ENCODE peak calls at places on chromosomes 7 and 10, in eight cellular contexts. One of them, this sample, is unnamed.

GRCh38 chr7:8168336-8168735 is 93.6 kb downstream of the ICA1 start:
- DNase-seq in ovary: no peak
- DNase-seq in endodermal cell: no peak
- DNase-seq in left ventricle myocardium inferior: no peak
- DNase-seq in lower leg skin: no peak
- DNase-seq in LNCaP clone FGC: no peak
- DNase-seq in bronchial epithelial cell: no peak
- DNase-seq in IMR-90: no peak
- DNase-seq in this sample: no peak

GRCh38 chr10:110273474-110273873 is 31.2 kb downstream of the SMNDC1 start:
- DNase-seq in endodermal cell: no peak
- DNase-seq in left ventricle myocardium inferior: peak
- DNase-seq in lower leg skin: peak
- DNase-seq in LNCaP clone FGC: no peak
- DNase-seq in IMR-90: peak
- DNase-seq in ovary: peak
- DNase-seq in bronchial epithelial cell: peak
- DNase-seq in this sample: peak

GRCh38 chr10:71159892-71160291 is 52.5 kb upstream of the UNC5B start:
- DNase-seq in LNCaP clone FGC: no peak
- DNase-seq in left ventricle myocardium inferior: no peak
- DNase-seq in lower leg skin: no peak
- DNase-seq in bronchial epithelial cell: no peak
- DNase-seq in ovary: no peak
- DNase-seq in IMR-90: no peak
- DNase-seq in endodermal cell: no peak
- DNase-seq in this sample: no peak

GRCh38 chr7:117582219-117582704 is 102.4 kb downstream of the CFTR start:
- DNase-seq in left ventricle myocardium inferior: peak
- DNase-seq in ovary: no peak
- DNase-seq in endodermal cell: peak
- DNase-seq in lower leg skin: no peak
- DNase-seq in bronchial epithelial cell: peak
- DNase-seq in LNCaP clone FGC: no peak
- DNase-seq in IMR-90: peak
- DNase-seq in this sample: peak

GRCh38 chr10:90161-90560 is 41.1 kb upstream of the TUBB8 start:
- DNase-seq in LNCaP clone FGC: no peak
- DNase-seq in left ventricle myocardium inferior: no peak
- DNase-seq in ovary: no peak
- DNase-seq in bronchial epithelial cell: no peak
- DNase-seq in endodermal cell: no peak
- DNase-seq in IMR-90: no peak
- DNase-seq in lower leg skin: no peak
- DNase-seq in this sample: no peak

GRCh38 chr7:42914726-42915045 is 2.8 kb upstream of the C7orf25 start:
- DNase-seq in bronchial epithelial cell: peak
- DNase-seq in ovary: no peak
- DNase-seq in endodermal cell: no peak
- DNase-seq in left ventricle myocardium inferior: no peak
- DNase-seq in LNCaP clone FGC: no peak
- DNase-seq in IMR-90: no peak
- DNase-seq in lower leg skin: no peak
- DNase-seq in this sample: no peak

GRCh38 chr10:120632047-120632446 is 175.0 kb downstream of the PLPP4 start:
- DNase-seq in bronchial epithelial cell: no peak
- DNase-seq in IMR-90: no peak
- DNase-seq in ovary: no peak
- DNase-seq in endodermal cell: no peak
- DNase-seq in LNCaP clone FGC: no peak
- DNase-seq in left ventricle myocardium inferior: no peak
- DNase-seq in lower leg skin: no peak
- DNase-seq in this sample: peak

GRCh38 chr10:44822349-44822748 is 88.8 kb upstream of the TMEM72 start:
- DNase-seq in bronchial epithelial cell: no peak
- DNase-seq in ovary: no peak
- DNase-seq in endodermal cell: no peak
- DNase-seq in IMR-90: no peak
- DNase-seq in lower leg skin: no peak
- DNase-seq in left ventricle myocardium inferior: no peak
- DNase-seq in LNCaP clone FGC: no peak
- DNase-seq in this sample: no peak

GRCh38 chr10:122264931-122265330 is 6.2 kb upstream of the BTBD16 start:
- DNase-seq in IMR-90: no peak
- DNase-seq in bronchial epithelial cell: no peak
- DNase-seq in left ventricle myocardium inferior: no peak
- DNase-seq in lower leg skin: no peak
- DNase-seq in LNCaP clone FGC: no peak
- DNase-seq in endodermal cell: peak
- DNase-seq in ovary: no peak
- DNase-seq in this sample: no peak

GRCh38 chr7:36777062-36777461 is 52.8 kb upstream of the AOAH start:
- DNase-seq in IMR-90: no peak
- DNase-seq in endodermal cell: no peak
- DNase-seq in lower leg skin: no peak
- DNase-seq in LNCaP clone FGC: no peak
- DNase-seq in bronchial epithelial cell: no peak
- DNase-seq in ovary: no peak
- DNase-seq in left ventricle myocardium inferior: no peak
- DNase-seq in this sample: no peak

GRCh38 chr7:89001306-89001705 is 205.8 kb upstream of the TEX47 start:
- DNase-seq in LNCaP clone FGC: no peak
- DNase-seq in endodermal cell: no peak
- DNase-seq in ovary: no peak
- DNase-seq in bronchial epithelial cell: no peak
- DNase-seq in lower leg skin: peak
- DNase-seq in left ventricle myocardium inferior: no peak
- DNase-seq in IMR-90: no peak
- DNase-seq in this sample: no peak

GRCh38 chr7:89003619-89003956 is 208.1 kb upstream of the TEX47 start:
- DNase-seq in ovary: no peak
- DNase-seq in lower leg skin: no peak
- DNase-seq in bronchial epithelial cell: no peak
- DNase-seq in left ventricle myocardium inferior: no peak
- DNase-seq in LNCaP clone FGC: no peak
- DNase-seq in IMR-90: no peak
- DNase-seq in endodermal cell: no peak
- DNase-seq in this sample: no peak

DNA sequence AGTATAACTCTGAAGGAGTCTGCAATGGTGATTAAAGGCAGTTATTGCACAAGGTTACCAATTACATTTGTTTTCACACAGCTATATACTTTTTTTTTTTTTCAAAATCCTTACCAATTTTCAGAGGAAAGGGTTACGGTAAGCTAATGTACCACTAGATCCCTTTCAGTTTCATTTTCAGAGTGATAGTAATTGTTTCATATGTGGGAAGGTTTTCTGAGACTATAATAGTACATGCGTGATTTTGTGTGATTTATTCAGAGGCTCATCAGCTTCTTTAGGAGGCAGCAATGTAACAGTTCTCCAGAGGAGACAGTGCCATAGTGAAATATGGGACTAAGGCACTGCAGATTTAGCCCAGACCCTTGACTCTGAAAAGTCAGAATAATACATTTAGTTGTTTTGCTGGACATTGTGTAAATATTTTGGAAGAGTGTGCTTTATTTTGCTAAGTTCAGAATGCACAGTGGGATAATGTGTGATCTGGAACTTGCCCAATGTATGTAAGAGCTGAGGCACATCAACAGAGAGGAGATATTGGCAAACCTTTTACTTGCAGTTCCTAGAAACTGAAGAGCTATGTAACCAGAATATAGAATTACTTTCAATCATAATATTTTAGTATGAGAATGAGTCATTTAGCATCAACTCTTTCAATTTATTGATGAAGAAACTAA is 207.5 kb upstream of the TEX47 start:
- DNase-seq in lower leg skin: no peak
- DNase-seq in endodermal cell: no peak
- DNase-seq in ovary: no peak
- DNase-seq in bronchial epithelial cell: no peak
- DNase-seq in LNCaP clone FGC: no peak
- DNase-seq in left ventricle myocardium inferior: no peak
- DNase-seq in IMR-90: no peak
- DNase-seq in this sample: no peak
- H3K4me3 ChIP-seq in lower leg skin: no peak
- H3K4me3 ChIP-seq in endodermal cell: no peak
- H3K4me3 ChIP-seq in ovary: peak
- H3K4me3 ChIP-seq in bronchial epithelial cell: no peak
- H3K4me3 ChIP-seq in LNCaP clone FGC: no peak
- H3K4me3 ChIP-seq in left ventricle myocardium inferior: peak
- H3K4me3 ChIP-seq in IMR-90: no peak
- H3K4me3 ChIP-seq in this sample: no peak

GRCh38 chr10:3224241-3224640 is 51.7 kb upstream of the PITRM1 start:
- DNase-seq in endodermal cell: no peak
- DNase-seq in ovary: no peak
- DNase-seq in LNCaP clone FGC: no peak
- DNase-seq in left ventricle myocardium inferior: no peak
- DNase-seq in IMR-90: no peak
- DNase-seq in bronchial epithelial cell: no peak
- DNase-seq in lower leg skin: no peak
- DNase-seq in this sample: no peak

GRCh38 chr10:3225589-3225988 is 53.0 kb upstream of the PITRM1 start:
- DNase-seq in ovary: no peak
- DNase-seq in lower leg skin: no peak
- DNase-seq in left ventricle myocardium inferior: no peak
- DNase-seq in bronchial epithelial cell: peak
- DNase-seq in endodermal cell: no peak
- DNase-seq in IMR-90: peak
- DNase-seq in LNCaP clone FGC: no peak
- DNase-seq in this sample: peak

GRCh38 chr10:3217853-3218252 is 45.3 kb upstream of the PITRM1 start:
- DNase-seq in ovary: no peak
- DNase-seq in LNCaP clone FGC: no peak
- DNase-seq in bronchial epithelial cell: no peak
- DNase-seq in left ventricle myocardium inferior: no peak
- DNase-seq in lower leg skin: no peak
- DNase-seq in IMR-90: no peak
- DNase-seq in endodermal cell: no peak
- DNase-seq in this sample: no peak

GRCh38 chr10:3220853-3221252 is 48.3 kb upstream of the PITRM1 start:
- DNase-seq in LNCaP clone FGC: no peak
- DNase-seq in bronchial epithelial cell: peak
- DNase-seq in IMR-90: peak
- DNase-seq in lower leg skin: no peak
- DNase-seq in endodermal cell: no peak
- DNase-seq in left ventricle myocardium inferior: no peak
- DNase-seq in ovary: no peak
- DNase-seq in this sample: peak

DNA sequence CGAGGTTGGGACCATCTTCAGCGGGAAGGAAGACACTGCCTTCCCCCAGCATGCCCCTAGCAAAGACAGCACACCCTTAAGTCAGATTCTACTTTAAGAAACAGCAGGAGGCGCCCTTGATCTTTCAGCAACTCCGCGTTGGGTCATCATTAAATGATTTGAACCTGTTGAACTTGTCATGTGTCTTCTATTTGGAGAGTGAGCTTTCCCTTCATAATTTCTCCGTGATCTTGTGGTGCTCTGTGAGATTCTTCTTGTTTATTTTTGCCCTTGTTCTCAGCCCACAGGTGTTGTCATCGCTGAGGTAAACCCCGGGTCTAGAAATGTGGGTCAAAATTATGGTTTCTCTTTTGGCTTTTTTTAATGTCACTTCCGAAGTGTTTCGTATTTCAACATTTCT is 49.5 kb upstream of the PITRM1 start:
- DNase-seq in ovary: no peak
- DNase-seq in left ventricle myocardium inferior: no peak
- DNase-seq in lower leg skin: no peak
- DNase-seq in bronchial epithelial cell: no peak
- DNase-seq in IMR-90: no peak
- DNase-seq in LNCaP clone FGC: peak
- DNase-seq in endodermal cell: peak
- DNase-seq in this sample: no peak
- TF ChIP-seq CTCF in ovary: no peak
- TF ChIP-seq CTCF in left ventricle myocardium inferior: peak
- TF ChIP-seq CTCF in lower leg skin: no peak
- TF ChIP-seq CTCF in bronchial epithelial cell: no peak
- TF ChIP-seq CTCF in IMR-90: peak
- TF ChIP-seq CTCF in LNCaP clone FGC: peak
- TF ChIP-seq CTCF in endodermal cell: peak
- TF ChIP-seq CTCF in this sample: peak

DNA sequence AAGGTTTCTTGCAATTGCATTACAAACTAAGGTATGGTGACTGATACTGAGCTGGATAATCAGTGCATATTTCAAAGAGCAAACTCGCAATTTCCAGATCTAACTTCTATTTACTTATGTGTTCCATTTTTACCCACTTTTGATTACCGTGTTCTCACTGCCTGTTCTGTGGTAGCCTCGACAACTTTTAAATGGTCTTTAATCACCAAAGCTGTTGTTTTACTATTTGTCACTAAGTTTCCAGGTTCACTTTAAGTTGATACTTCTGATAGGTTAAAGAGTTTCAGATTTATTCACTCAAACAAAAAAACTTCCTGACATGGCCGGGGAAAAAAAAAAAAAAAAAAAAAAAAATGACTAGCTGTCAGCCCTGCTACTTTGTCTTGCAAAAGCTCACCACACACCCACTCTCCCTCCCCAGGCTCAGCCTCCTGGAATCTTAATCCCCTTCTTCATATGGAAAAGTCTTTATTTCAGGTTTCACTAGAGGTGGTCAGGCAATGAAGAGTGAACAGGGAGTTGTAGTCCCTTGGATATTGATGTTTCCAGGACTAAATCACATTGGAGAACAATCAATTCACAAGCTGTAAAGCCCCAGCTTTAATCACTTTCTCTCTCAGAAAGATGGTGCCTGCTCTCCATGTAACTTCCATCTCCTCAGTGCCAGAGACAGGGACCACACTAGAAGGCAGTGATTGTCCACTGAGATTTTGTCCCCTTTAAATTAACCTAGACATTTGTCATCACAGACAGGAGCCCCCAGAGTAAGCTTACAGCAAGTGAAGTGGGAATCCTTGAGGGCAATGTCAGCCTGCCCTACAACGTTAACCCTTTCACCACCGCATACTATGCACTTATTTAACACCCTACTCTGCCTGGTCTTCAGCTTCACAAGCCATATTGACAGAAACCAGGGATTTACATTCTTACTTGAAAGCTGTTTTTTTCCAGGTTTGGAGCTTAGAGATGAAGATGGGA is 749.1 kb upstream of the SORCS1 start:
- DNase-seq in left ventricle myocardium inferior: no peak
- DNase-seq in endodermal cell: peak
- DNase-seq in ovary: no peak
- DNase-seq in IMR-90: no peak
- DNase-seq in LNCaP clone FGC: no peak
- DNase-seq in lower leg skin: no peak
- DNase-seq in bronchial epithelial cell: no peak
- DNase-seq in this sample: no peak
- H3K4me3 ChIP-seq in left ventricle myocardium inferior: no peak
- H3K4me3 ChIP-seq in endodermal cell: peak
- H3K4me3 ChIP-seq in ovary: no peak
- H3K4me3 ChIP-seq in IMR-90: no peak
- H3K4me3 ChIP-seq in LNCaP clone FGC: no peak
- H3K4me3 ChIP-seq in lower leg skin: no peak
- H3K4me3 ChIP-seq in bronchial epithelial cell: no peak
- H3K4me3 ChIP-seq in this sample: no peak

DNA sequence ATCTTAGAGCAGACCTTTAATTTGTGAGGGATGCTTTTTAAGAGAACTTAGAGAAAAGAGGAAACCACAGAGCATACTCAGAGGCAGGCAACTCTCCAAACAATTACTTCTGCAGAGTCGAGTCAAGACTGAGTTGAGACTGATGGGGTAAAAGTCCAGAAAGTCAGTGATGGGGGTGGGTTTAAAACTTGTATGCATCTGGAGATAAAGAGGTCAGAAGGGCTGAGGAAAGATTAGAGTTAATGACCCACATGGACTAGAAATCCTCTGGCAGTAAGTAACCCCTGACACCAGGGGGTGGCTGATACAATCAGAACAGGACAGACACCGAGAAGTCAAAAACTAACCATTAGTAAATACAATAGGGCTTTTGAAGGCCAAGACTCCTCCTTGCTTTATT is 42.4 kb upstream of the SEPTIN7 start:
- DNase-seq in IMR-90: no peak
- DNase-seq in left ventricle myocardium inferior: no peak
- DNase-seq in endodermal cell: peak
- DNase-seq in bronchial epithelial cell: no peak
- DNase-seq in LNCaP clone FGC: no peak
- DNase-seq in ovary: no peak
- DNase-seq in lower leg skin: no peak
- DNase-seq in this sample: no peak
- TF ChIP-seq CTCF in IMR-90: no peak
- TF ChIP-seq CTCF in left ventricle myocardium inferior: no peak
- TF ChIP-seq CTCF in endodermal cell: peak
- TF ChIP-seq CTCF in bronchial epithelial cell: no peak
- TF ChIP-seq CTCF in LNCaP clone FGC: no peak
- TF ChIP-seq CTCF in ovary: no peak
- TF ChIP-seq CTCF in lower leg skin: no peak
- TF ChIP-seq CTCF in this sample: no peak

This sample was measured in cardiac fibroblast.